ENCODE peak calls at places on chromosomes 6 and 20, in seven cellular contexts. L is pancreas; I is fibroblast of pulmonary artery; B is left lung; J is left cardiac atrium; E is CD8-positive, alpha-beta T cell; V is CD4-positive, alpha-beta memory T cell. F is an unnamed sample.

GRCh38 chr6:168087436-168088160 is 8.6 kb upstream of the FRMD1 start:
- DNase-seq in L (peak; percentile 33), I (no peak), B (no peak), J (no peak), E (no peak), V (no peak), F (no peak)

GRCh38 chr6:2190661-2191389 is 54.6 kb downstream of the GMDS start:
- DNase-seq in L (peak; percentile 66), I (no peak), B (no peak), J (no peak), E (no peak), V (no peak), F (no peak)

GRCh38 chr6:105603779-105604592 is 201.1 kb upstream of the PREP start:
- DNase-seq in L (no peak), I (no peak), B (no peak), J (no peak), E (no peak), V (no peak), F (peak; percentile 52)

GRCh38 chr6:38259736-38260135 is 380.0 kb downstream of the BTBD9 start:
- DNase-seq in L (no peak), I (peak; percentile 57), B (no peak), J (no peak), E (no peak), V (no peak), F (peak; percentile 50)

GRCh38 chr6:163729127-163729872 is 314.8 kb downstream of the QKI start:
- DNase-seq in L (no peak), I (no peak), B (no peak), J (no peak), E (no peak), V (no peak), F (no peak)

GRCh38 chr6:136782021-136782770 is 10.1 kb downstream of the MAP3K5 start:
- DNase-seq in L (no peak), I (peak; percentile 82), B (no peak), J (no peak), E (no peak), V (no peak), F (peak; percentile 45)

GRCh38 chr6:5139828-5140771 is 55.0 kb downstream of the PPP1R3G start:
- DNase-seq in L (no peak), I (no peak), B (no peak), J (no peak), E (no peak), V (no peak), F (no peak)

GRCh38 chr6:83985308-83985713 is 48.3 kb upstream of the MRAP2 start:
- DNase-seq in L (no peak), I (no peak), B (no peak), J (no peak), E (no peak), V (no peak), F (no peak)

GRCh38 chr6:82144852-82145332 is 102.7 kb downstream of the IBTK start:
- DNase-seq in L (no peak), I (peak; percentile 85), B (peak; percentile 45), J (peak; percentile 61), E (no peak), V (no peak), F (peak; percentile 91)

GRCh38 chr6:47256981-47257730 is 52.5 kb downstream of the TNFRSF21 start:
- DNase-seq in L (no peak), I (no peak), B (no peak), J (no peak), E (no peak), V (no peak), F (no peak)

GRCh38 chr6:28107506-28107905 is 16.9 kb upstream of the ZSCAN16 start:
- DNase-seq in L (no peak), I (no peak), B (no peak), J (no peak), E (no peak), V (no peak), F (no peak)

GRCh38 chr6:53986165-53986720 is 125.0 kb upstream of the MLIP start:
- DNase-seq in L (no peak), I (peak; percentile 82), B (no peak), J (peak; percentile 43), E (no peak), V (no peak), F (peak; percentile 79)

GRCh38 chr20:57397693-57398108 is 6.5 kb downstream of the RBM38 start:
- DNase-seq in L (peak; percentile 31), I (no peak), B (no peak), J (peak; percentile 26), E (peak; percentile 67), V (peak; percentile 78), F (no peak)

GRCh38 chr6:32967151-32968091 is 973 bp upstream of the BRD2 start:
- DNase-seq in L (no peak), I (peak; percentile 52), B (no peak), J (no peak), E (peak; percentile 33), V (peak; percentile 35), F (no peak)

GRCh38 chr6:127111526-127111925 is 6.9 kb upstream of the RSPO3 start:
- DNase-seq in L (no peak), I (no peak), B (no peak), J (no peak), E (no peak), V (no peak), F (no peak)

GRCh38 chr6:40881501-40881900 is 157.5 kb downstream of the UNC5CL start:
- DNase-seq in L (no peak), I (no peak), B (no peak), J (no peak), E (no peak), V (no peak), F (no peak)

GRCh38 chr6:8006208-8006607 is 58.0 kb downstream of the BLOC1S5 start:
- DNase-seq in L (no peak), I (peak; percentile 75), B (no peak), J (no peak), E (no peak), V (no peak), F (peak; percentile 17)

GRCh38 chr20:24403410-24403809 is 66.0 kb upstream of the SYNDIG1 start:
- DNase-seq in L (no peak), I (no peak), B (no peak), J (no peak), E (no peak), V (no peak), F (peak; percentile 25)

GRCh38 chr20:13941031-13941430 is 49.4 kb downstream of the SEL1L2 start:
- DNase-seq in L (no peak), I (no peak), B (no peak), J (no peak), E (no peak), V (no peak), F (no peak)

GRCh38 chr20:20677186-20677585 is 35.3 kb downstream of the RALGAPA2 start:
- DNase-seq in L (no peak), I (peak; percentile 17), B (no peak), J (no peak), E (no peak), V (no peak), F (no peak)

GRCh38 chr6:152587473-152587872 is 49.7 kb downstream of the SYNE1 start:
- DNase-seq in L (no peak), I (no peak), B (no peak), J (no peak), E (no peak), V (no peak), F (no peak)

GRCh38 chr6:90068835-90069478 is 174.7 kb downstream of the GJA10 start:
- DNase-seq in L (no peak), I (peak; percentile 54), B (no peak), J (no peak), E (no peak), V (no peak), F (peak; percentile 21)

GRCh38 chr6:35391240-35391968 is 49.0 kb downstream of the PPARD start:
- DNase-seq in L (no peak), I (peak; percentile 89), B (no peak), J (no peak), E (no peak), V (peak; percentile 31), F (peak; percentile 80)

GRCh38 chr6:109595998-109596397 is 95.0 kb downstream of the AK9 start:
- DNase-seq in L (no peak), I (peak; percentile 47), B (no peak), J (no peak), E (no peak), V (no peak), F (peak; percentile 20)

GRCh38 chr20:37377346-37378081 is 31.6 kb downstream of the SRC start:
- DNase-seq in L (no peak), I (no peak), B (peak; percentile 24), J (no peak), E (no peak), V (no peak), F (no peak)

GRCh38 chr6:34383651-34384304 is 8.7 kb downstream of the NUDT3 start:
- DNase-seq in L (no peak), I (no peak), B (no peak), J (no peak), E (no peak), V (no peak), F (no peak)

GRCh38 chr6:44226368-44227137 is 3.2 kb downstream of the SLC29A1 start:
- DNase-seq in L (no peak), I (no peak), B (no peak), J (no peak), E (no peak), V (no peak), F (no peak)

GRCh38 chr6:159984268-159984786 is 15.4 kb downstream of the IGF2R start:
- DNase-seq in L (no peak), I (peak; percentile 94), B (no peak), J (no peak), E (no peak), V (no peak), F (no peak)

GRCh38 chr6:28587011-28587745 is 61.5 kb downstream of the GPX5 start:
- DNase-seq in L (peak; percentile 94), I (peak; percentile 50), B (peak; percentile 72), J (peak; percentile 59), E (peak; percentile 58), V (peak; percentile 41), F (peak; percentile 69)

GRCh38 chr20:36572701-36573102 is 695 bp upstream of the TGIF2 start:
- DNase-seq in L (no peak), I (no peak), B (no peak), J (no peak), E (peak; percentile 65), V (peak; percentile 66), F (peak; percentile 51)

GRCh38 chr6:16409531-16410441 is 171.4 kb downstream of the GMPR start:
- DNase-seq in L (no peak), I (peak; percentile 64), B (peak; percentile 57), J (peak; percentile 57), E (peak; percentile 52), V (peak; percentile 47), F (peak; percentile 62)

GRCh38 chr20:40942015-40942414 is 86.6 kb upstream of the TOP1 start:
- DNase-seq in L (no peak), I (no peak), B (no peak), J (no peak), E (no peak), V (no peak), F (no peak)

GRCh38 chr6:154621611-154622010 is 111.1 kb upstream of the CNKSR3 start:
- DNase-seq in L (no peak), I (no peak), B (no peak), J (no peak), E (no peak), V (no peak), F (no peak)

F was measured in foreskin fibroblast.